ENCODE peak calls at places on chromosomes 16 and 17, in six cellular contexts. T is fibroblast of mammary gland, G is AG10803, C is left ventricle myocardium inferior, L is fibroblast of pulmonary artery, W is lung. E is an unnamed sample.

GRCh38 chr17:48993305-48993704 is 3.9 kb upstream of the IGF2BP1 start:
- DNase-seq in T (no peak), G (no peak), C (no peak), L (no peak), W (no peak), E (no peak)

GRCh38 chr17:81659038-81659437 is 2.7 kb upstream of the PDE6G start:
- DNase-seq in T (no peak), G (no peak), C (no peak), L (no peak), W (no peak), E (no peak)

GRCh38 chr16:58086381-58087208 is 42.6 kb downstream of the CFAP20 start:
- DNase-seq in T (no peak), G (no peak), C (no peak), L (no peak), W (no peak), E (no peak)

GRCh38 chr17:36934759-36935630 is 2.3 kb upstream of the LHX1 start:
- DNase-seq in T (no peak), G (no peak), C (no peak), L (no peak), W (no peak), E (no peak)

GRCh38 chr16:54112807-54113206 is 173.8 kb downstream of the IRX3 start:
- DNase-seq in T (no peak), G (no peak), C (no peak), L (no peak), W (no peak), E (no peak)

GRCh38 chr17:640436-640835 is 74.2 kb downstream of the VPS53 start:
- DNase-seq in T (no peak), G (no peak), C (no peak), L (no peak), W (no peak), E (no peak)

GRCh38 chr16:57624806-57625500 is 3.5 kb upstream of the ADGRG1 start:
- DNase-seq in T (no peak), G (peak; percentile 31), C (no peak), L (no peak), W (no peak), E (peak; percentile 27)

GRCh38 chr16:65601781-65602180 is 479.9 kb upstream of the CDH11 start:
- DNase-seq in T (no peak), G (peak; percentile 83), C (no peak), L (no peak), W (no peak), E (peak; percentile 31)

GRCh38 chr17:82458885-82459424 is 414 bp downstream of the NARF start:
- DNase-seq in T (no peak), G (peak; percentile 23), C (no peak), L (peak; percentile 30), W (no peak), E (peak; percentile 22)

GRCh38 chr17:16354585-16354984 is 1.3 kb upstream of the CENPV start:
- DNase-seq in T (no peak), G (no peak), C (no peak), L (no peak), W (no peak), E (no peak)

GRCh38 chr17:40722146-40722720 is 18.7 kb upstream of the KRT24 start:
- DNase-seq in T (no peak), G (no peak), C (no peak), L (no peak), W (no peak), E (no peak)

GRCh38 chr16:10817963-10818941 is at the start of gene TVP23A:
- DNase-seq in T (no peak), G (no peak), C (no peak), L (peak; percentile 13), W (no peak), E (no peak)

GRCh38 chr17:81245665-81246342 is 6.7 kb downstream of the NDUFAF8 start:
- DNase-seq in T (no peak), G (no peak), C (no peak), L (no peak), W (no peak), E (no peak)

GRCh38 chr16:5706206-5706605 is 608.6 kb upstream of the EEF2KMT start:
- DNase-seq in T (no peak), G (no peak), C (no peak), L (no peak), W (no peak), E (no peak)

GRCh38 chr17:79092567-79092966 is 17.9 kb downstream of the ENGASE start:
- DNase-seq in T (no peak), G (no peak), C (no peak), L (no peak), W (no peak), E (no peak)

GRCh38 chr16:28491080-28491969 is 549 bp downstream of the CLN3 start:
- DNase-seq in T (no peak), G (peak; percentile 9), C (peak; percentile 38), L (peak; percentile 5), W (peak; percentile 46), E (peak; percentile 9)
- TF ChIP-seq CTCF in T (peak; percentile 25), G (peak; percentile 42), C (peak; percentile 56), L (peak; percentile 34), W (no peak), E (peak; percentile 42)

GRCh38 chr17:50184611-50185398 is 16.6 kb downstream of the COL1A1 start:
- DNase-seq in T (peak; percentile 82), G (peak; percentile 84), C (peak; percentile 36), L (no peak), W (no peak), E (peak; percentile 72)

GRCh38 chr17:50182783-50183438 is 17.1 kb downstream of the SGCA start:
- DNase-seq in T (peak; percentile 43), G (peak; percentile 69), C (no peak), L (no peak), W (no peak), E (peak; percentile 36)

GRCh38 chr17:50183439-50184001 is 17.7 kb downstream of the SGCA start:
- DNase-seq in T (peak; percentile 63), G (peak; percentile 84), C (no peak), L (no peak), W (no peak), E (peak; percentile 56)

GRCh38 chr17:50185724-50186545 is 15.5 kb downstream of the COL1A1 start:
- DNase-seq in T (peak; percentile 61), G (peak; percentile 77), C (no peak), L (no peak), W (no peak), E (peak; percentile 58)

GRCh38 chr17:50184057-50184456 is 17.4 kb downstream of the COL1A1 start:
- DNase-seq in T (peak; percentile 57), G (peak; percentile 68), C (no peak), L (no peak), W (no peak), E (peak; percentile 45)
- H3K4me3 ChIP-seq in T (no peak overlapping the region), G (no peak overlapping the region), C (no peak overlapping the region), L (no peak overlapping the region), W (no peak overlapping the region), E (no peak overlapping the region)

GRCh38 chr17:7561028-7561575 is 617 bp upstream of the SENP3 start:
- DNase-seq in T (peak; percentile 77), G (peak; percentile 75), C (peak; percentile 91), L (peak; percentile 83), W (peak; percentile 93), E (peak; percentile 90)

GRCh38 chr17:7558544-7559306 is at the start of gene TNFSF13:
- DNase-seq in T (no peak), G (no peak), C (peak; percentile 62), L (no peak), W (peak; percentile 52), E (no peak)

GRCh38 chr17:7561589-7562207 is at the start of gene SENP3:
- DNase-seq in T (peak; percentile 83), G (peak; percentile 87), C (peak; percentile 91), L (peak; percentile 92), W (peak; percentile 87), E (peak; percentile 87)

GRCh38 chr17:7559307-7560171 is 989 bp downstream of the TNFSF13 start:
- DNase-seq in T (no peak), G (no peak), C (no peak), L (no peak), W (peak; percentile 70), E (no peak)

GRCh38 chr17:7560172-7561027 is 1.3 kb upstream of the SENP3 start:
- DNase-seq in T (peak; percentile 65), G (peak; percentile 44), C (peak; percentile 61), L (peak; percentile 65), W (peak; percentile 67), E (peak; percentile 65)
- TF ChIP-seq CTCF in T (peak; percentile 81), G (peak; percentile 74), C (peak; percentile 59), L (peak; percentile 79), W (no peak), E (peak; percentile 86)

GRCh38 chr16:56279914-56280313 is 88.6 kb downstream of the GNAO1 start:
- DNase-seq in T (no peak), G (no peak), C (no peak), L (no peak), W (no peak), E (no peak)

GRCh38 chr16:56277040-56277439 is 85.8 kb downstream of the GNAO1 start:
- DNase-seq in T (no peak), G (no peak), C (no peak), L (no peak), W (no peak), E (no peak)

GRCh38 chr16:56278196-56278855 is 87.0 kb downstream of the GNAO1 start:
- DNase-seq in T (no peak), G (no peak), C (no peak), L (no peak), W (no peak), E (no peak)

GRCh38 chr16:56281256-56281805 is 90.0 kb downstream of the GNAO1 start:
- DNase-seq in T (peak; percentile 2), G (no peak), C (no peak), L (no peak), W (no peak), E (no peak)

GRCh38 chr16:56279132-56279531 is 87.8 kb downstream of the GNAO1 start:
- DNase-seq in T (no peak), G (no peak), C (no peak), L (no peak), W (no peak), E (no peak)
- H3K4me3 ChIP-seq in T (no peak overlapping the region), G (no peak overlapping the region), C (no peak overlapping the region), L (no peak overlapping the region), W (no peak overlapping the region), E (no peak overlapping the region)

GRCh38 chr17:63573634-63574033 is 23.4 kb downstream of the DCAF7 start:
- DNase-seq in T (peak; percentile 10), G (peak; percentile 6), C (no peak), L (peak; percentile 4), W (no peak), E (peak; percentile 5)
- TF ChIP-seq CTCF in T (peak; percentile 39), G (peak; percentile 50), C (peak; percentile 35), L (peak; percentile 34), W (no peak), E (peak; percentile 37)

E was measured in cardiac fibroblast.